ENCODE peak calls at places on chromosomes 13 and 19, in six cellular contexts. S, F, E, Y, P and G are unnamed samples.

GRCh38 chr19:43780706-43781525 is at the start of gene KCNN4:
- DNase-seq in S (peak), F (no peak), E (no peak), Y (no peak), P (peak), G (no peak)

GRCh38 chr19:36215276-36216171 is 618 bp downstream of the ZNF146 start:
- DNase-seq in S (no peak), F (peak), E (no peak), Y (no peak), P (peak), G (no peak)

GRCh38 chr19:1471514-1472107 is 7.4 kb downstream of the C19orf25 start:
- DNase-seq in S (no peak), F (no peak), E (peak), Y (no peak), P (no peak), G (no peak)

GRCh38 chr19:7789447-7789846 is 26.4 kb downstream of the CLEC4M start:
- DNase-seq in S (no peak), F (no peak), E (no peak), Y (no peak), P (peak), G (no peak)

GRCh38 chr13:102609696-102610095 is 12.9 kb downstream of the TPP2 start:
- DNase-seq in S (no peak), F (no peak), E (no peak), Y (no peak), P (no peak), G (no peak)

GRCh38 chr19:30358821-30359580 is 13.2 kb upstream of the ZNF536 start:
- DNase-seq in S (peak), F (no peak), E (no peak), Y (no peak), P (no peak), G (no peak)

GRCh38 chr13:54449922-54450321 is 1421.3 kb downstream of the OLFM4 start:
- DNase-seq in S (no peak), F (no peak), E (no peak), Y (no peak), P (no peak), G (no peak)

GRCh38 chr19:1650627-1651009 is 1.8 kb downstream of the TCF3 start:
- DNase-seq in S (no peak), F (no peak), E (peak), Y (no peak), P (no peak), G (no peak)

GRCh38 chr13:33139186-33139585 is 123.0 kb downstream of the KL start:
- DNase-seq in S (no peak), F (no peak), E (no peak), Y (peak), P (no peak), G (no peak)

GRCh38 chr13:98869408-98870090 is 108.3 kb downstream of the DOCK9 start:
- DNase-seq in S (peak), F (no peak), E (no peak), Y (peak), P (no peak), G (peak)

GRCh38 chr13:36275190-36276002 is 22.2 kb downstream of the CCDC169 start:
- DNase-seq in S (no peak), F (no peak), E (peak), Y (peak), P (no peak), G (no peak)

GRCh38 chr13:52141299-52141698 is 12.4 kb upstream of the NEK5 start:
- DNase-seq in S (no peak), F (no peak), E (no peak), Y (no peak), P (no peak), G (no peak)

GRCh38 chr19:801861-802496 is 4.7 kb downstream of the PTBP1 start:
- DNase-seq in S (peak), F (no peak), E (no peak), Y (no peak), P (no peak), G (no peak)

GRCh38 chr13:62084728-62085127 is 669.1 kb upstream of the PCDH20 start:
- DNase-seq in S (no peak), F (no peak), E (no peak), Y (no peak), P (no peak), G (no peak)

GRCh38 chr13:30307194-30307965 is at the start of gene KATNAL1:
- DNase-seq in S (peak), F (no peak), E (peak), Y (peak), P (peak), G (no peak)

GRCh38 chr19:1992759-1993260 is 22.7 kb downstream of the BTBD2 start:
- DNase-seq in S (no peak), F (no peak), E (no peak), Y (no peak), P (peak), G (no peak)

GRCh38 chr13:34156841-34157365 is 339.0 kb downstream of the RFC3 start:
- DNase-seq in S (peak), F (peak), E (peak), Y (peak), P (peak), G (peak)

GRCh38 chr19:9937001-9937411 is 691 bp upstream of the OLFM2 start:
- DNase-seq in S (no peak), F (no peak), E (no peak), Y (no peak), P (no peak), G (no peak)

GRCh38 chr13:99122171-99122570 is 78.5 kb upstream of the UBAC2 start:
- DNase-seq in S (no peak), F (no peak), E (no peak), Y (no peak), P (no peak), G (no peak)

GRCh38 chr19:14391156-14391821 is 10.0 kb downstream of the ADGRE5 start:
- DNase-seq in S (no peak), F (no peak), E (no peak), Y (no peak), P (no peak), G (no peak)

GRCh38 chr13:50921706-50922105 is 12.1 kb downstream of the RNASEH2B start:
- DNase-seq in S (no peak), F (no peak), E (no peak), Y (no peak), P (no peak), G (no peak)

GRCh38 chr13:40371531-40372125 is 294.8 kb downstream of the FOXO1 start:
- DNase-seq in S (no peak), F (no peak), E (no peak), Y (no peak), P (no peak), G (no peak)

GRCh38 chr19:16336571-16336970 is 11.9 kb downstream of the KLF2 start:
- DNase-seq in S (no peak), F (no peak), E (no peak), Y (no peak), P (no peak), G (no peak)

GRCh38 chr19:45752639-45753038 is 16.4 kb downstream of the SIX5 start:
- DNase-seq in S (no peak), F (no peak), E (no peak), Y (no peak), P (no peak), G (no peak)

GRCh38 chr13:98565726-98566577 is 11.0 kb downstream of the STK24 start:
- DNase-seq in S (peak), F (no peak), E (no peak), Y (no peak), P (no peak), G (no peak)

GRCh38 chr19:4068058-4068966 is 1.6 kb upstream of the ZBTB7A start:
- DNase-seq in S (no peak), F (no peak), E (no peak), Y (no peak), P (no peak), G (no peak)

GRCh38 chr13:95677564-95678386 is 836 bp downstream of the DNAJC3 start:
- DNase-seq in S (no peak), F (no peak), E (no peak), Y (no peak), P (no peak), G (no peak)

GRCh38 chr13:48840366-48840765 is 135.3 kb upstream of the FNDC3A start:
- DNase-seq in S (no peak), F (no peak), E (no peak), Y (no peak), P (no peak), G (no peak)

GRCh38 chr19:46718157-46718933 is 1.4 kb upstream of the PRKD2 start:
- DNase-seq in S (peak), F (no peak), E (no peak), Y (peak), P (peak), G (no peak)

GRCh38 chr13:113425931-113426590 is 27.2 kb downstream of the ADPRHL1 start:
- DNase-seq in S (no peak), F (no peak), E (no peak), Y (no peak), P (no peak), G (no peak)

GRCh38 chr19:57269515-57270250 is 10.6 kb upstream of the ZNF460 start:
- DNase-seq in S (no peak), F (peak), E (peak), Y (no peak), P (no peak), G (peak)

GRCh38 chr13:113759525-113760137 is 605 bp downstream of the TMEM255B start:
- DNase-seq in S (peak), F (no peak), E (peak), Y (no peak), P (no peak), G (no peak)

GRCh38 chr19:15419413-15420025 is 731 bp upstream of the AKAP8L start:
- DNase-seq in S (no peak), F (no peak), E (no peak), Y (peak), P (no peak), G (no peak)